ENCODE peak calls at places on chromosomes 16 and 17, in six cellular contexts. W is mammary epithelial cell, K is left ventricle myocardium inferior, A is A549, H is heart right ventricle, V is tibial nerve. R is an unnamed sample.

GRCh38 chr17:6927290-6927844 is 68.5 kb upstream of the ALOX12 start:
- DNase-seq in V (no peak), K (no peak), A (no peak), W (peak; percentile 44), H (no peak), R (no peak)

GRCh38 chr17:57108656-57109392 is 23.8 kb downstream of the AKAP1 start:
- DNase-seq in A (no peak), H (peak; percentile 37), K (no peak), W (no peak), V (no peak), R (no peak)

GRCh38 chr16:57367111-57367752 is 5.1 kb upstream of the CX3CL1 start:
- DNase-seq in H (no peak), A (no peak), V (no peak), K (no peak), W (peak; percentile 52), R (no peak)

GRCh38 chr16:66553223-66553622 is 847 bp downstream of the CKLF start:
- DNase-seq in W (no peak), A (no peak), H (no peak), K (no peak), V (no peak), R (peak; percentile 47)

GRCh38 chr17:7701681-7702080 is 3.3 kb upstream of the EFNB3 start:
- DNase-seq in K (no peak), V (no peak), W (no peak), A (no peak), H (no peak), R (no peak)

GRCh38 chr17:18129041-18129502 is 20.5 kb downstream of the MYO15A start:
- DNase-seq in W (peak; percentile 71), K (no peak), A (no peak), V (no peak), H (no peak), R (peak; percentile 90)

GRCh38 chr16:86306811-86307517 is 203.4 kb upstream of the FOXF1 start:
- DNase-seq in W (peak; percentile 56), H (no peak), V (no peak), K (no peak), A (no peak), R (no peak)

GRCh38 chr16:75252946-75253911 is 1.8 kb upstream of the BCAR1 start:
- DNase-seq in K (no peak), W (no peak), V (no peak), H (peak; percentile 21), A (no peak), R (no peak)

GRCh38 chr17:13086142-13086769 is 68.4 kb upstream of the ELAC2 start:
- DNase-seq in W (no peak), H (no peak), V (no peak), K (peak; percentile 22), A (no peak), R (no peak)

GRCh38 chr17:8868529-8868951 is 1.1 kb upstream of the PIK3R6 start:
- DNase-seq in A (no peak), V (no peak), H (no peak), K (no peak), W (no peak), R (no peak)

GRCh38 chr17:15662726-15663125 is 21.4 kb downstream of the TRIM16 start:
- DNase-seq in V (no peak), K (no peak), W (peak; percentile 42), H (no peak), A (no peak), R (no peak)

GRCh38 chr17:66353937-66354401 is 51.6 kb downstream of the PRKCA start:
- DNase-seq in K (no peak), A (no peak), W (no peak), V (no peak), H (no peak), R (no peak)

GRCh38 chr17:4017377-4017776 is 53.1 kb upstream of the ATP2A3 start:
- DNase-seq in A (no peak), V (no peak), H (no peak), K (no peak), W (no peak), R (no peak)

GRCh38 chr16:74078877-74079586 is 217.6 kb upstream of the PSMD7 start:
- DNase-seq in K (no peak), H (no peak), V (no peak), A (no peak), W (no peak), R (no peak)

GRCh38 chr16:48126801-48127644 is 28.8 kb downstream of the ABCC12 start:
- DNase-seq in A (peak; percentile 55), V (no peak), H (no peak), K (no peak), W (peak; percentile 80), R (peak; percentile 83)

GRCh38 chr16:69405757-69406156 is 18.7 kb upstream of the CYB5B start:
- DNase-seq in W (peak; percentile 43), H (no peak), A (no peak), V (no peak), K (no peak), R (no peak)

GRCh38 chr16:30758988-30759461 is 2.8 kb downstream of the CFAP119 start:
- DNase-seq in W (no peak), K (no peak), A (no peak), V (no peak), H (no peak), R (peak; percentile 45)

GRCh38 chr16:27286446-27286845 is 17.9 kb upstream of the NSMCE1 start:
- DNase-seq in H (no peak), W (peak; percentile 95), V (no peak), A (peak; percentile 55), K (no peak), R (no peak)
- TF ChIP-seq CTCF in H (no peak), W (no peak), V (no peak), A (no peak), K (no peak), R (no peak)

GRCh38 chr17:78108726-78109488 is 19.6 kb downstream of the TMC6 start:
- DNase-seq in W (no peak), V (no peak), H (no peak), K (peak; percentile 23), A (no peak), R (no peak)
- H3K27ac ChIP-seq in W (no peak overlapping the region), V (peak overlapping the region; percentile 45), H (peak overlapping the region; percentile 43), K (peak overlapping the region; percentile 21), A (no peak overlapping the region), R (no peak overlapping the region)

GRCh38 chr17:36807496-36808180 is 129.6 kb upstream of the LHX1 start:
- DNase-seq in W (no peak), V (no peak), A (no peak), K (no peak), H (no peak), R (no peak)
- TF ChIP-seq CTCF in W (no peak), V (no peak), A (no peak), K (no peak), H (no peak), R (no peak)

GRCh38 chr17:40180694-40181093 is 3.4 kb downstream of the RAPGEFL1 start:
- DNase-seq in V (no peak), K (no peak), H (no peak), A (no peak), W (no peak), R (no peak)
- H3K27ac ChIP-seq in V (peak overlapping the region; percentile 27), K (peak overlapping the region; percentile 3), H (no peak overlapping the region), A (no peak overlapping the region), W (no peak overlapping the region), R (no peak overlapping the region)

GRCh38 chr16:88655053-88655732 is 4.3 kb upstream of the CYBA start:
- DNase-seq in A (no peak), W (no peak), H (no peak), V (no peak), K (no peak), R (peak; percentile 83)

GRCh38 chr16:88654363-88655052 is 3.7 kb upstream of the CYBA start:
- DNase-seq in K (no peak), W (no peak), V (no peak), H (no peak), A (no peak), R (no peak)

GRCh38 chr16:88656291-88656980 is 5.6 kb upstream of the CYBA start:
- DNase-seq in A (no peak), K (no peak), H (no peak), W (no peak), V (no peak), R (no peak)

GRCh38 chr16:88657371-88657770 is 5.5 kb downstream of the MVD start:
- DNase-seq in W (no peak), A (no peak), K (no peak), H (no peak), V (no peak), R (peak; percentile 76)

GRCh38 chr16:88655733-88656281 is 5.0 kb upstream of the CYBA start:
- DNase-seq in H (no peak), V (no peak), W (no peak), A (no peak), K (no peak), R (no peak)
- TF ChIP-seq CTCF in H (no peak), V (no peak), W (no peak), A (no peak), K (no peak), R (no peak)

R was measured in upper lobe of left lung.